ENCODE peak calls at places on chromosomes 4 and X, in five cellular contexts. One of them, this sample, is unnamed.

GRCh38 chrX:57964975-57965374 is 54.7 kb upstream of the ZXDA start:
- DNase-seq in dorsolateral prefrontal cortex: no peak
- DNase-seq in neural progenitor cell: no peak
- DNase-seq in prostate gland: no peak
- DNase-seq in Peyer's patch: no peak
- DNase-seq in this sample: no peak

GRCh38 chrX:119208401-119209057 is 27.6 kb upstream of the PGRMC1 start:
- DNase-seq in neural progenitor cell: no peak
- DNase-seq in prostate gland: no peak
- DNase-seq in dorsolateral prefrontal cortex: no peak
- DNase-seq in Peyer's patch: no peak
- DNase-seq in this sample: no peak

GRCh38 chrX:12994321-12994720 is 19.4 kb downstream of the TMSB4X start:
- DNase-seq in neural progenitor cell: no peak
- DNase-seq in dorsolateral prefrontal cortex: no peak
- DNase-seq in Peyer's patch: no peak
- DNase-seq in prostate gland: no peak
- DNase-seq in this sample: no peak

GRCh38 chr4:130659314-130659713 is 1563.4 kb downstream of the C4orf33 start:
- DNase-seq in dorsolateral prefrontal cortex: no peak
- DNase-seq in Peyer's patch: no peak
- DNase-seq in neural progenitor cell: no peak
- DNase-seq in prostate gland: no peak
- DNase-seq in this sample: no peak

GRCh38 chr4:6018331-6018730 is at the start of gene C4orf50:
- DNase-seq in neural progenitor cell: no peak
- DNase-seq in prostate gland: no peak
- DNase-seq in dorsolateral prefrontal cortex: no peak
- DNase-seq in Peyer's patch: no peak
- DNase-seq in this sample: no peak

GRCh38 chr4:18689308-18689915 is 667.9 kb upstream of the LCORL start:
- DNase-seq in prostate gland: peak; percentile 44
- DNase-seq in Peyer's patch: no peak
- DNase-seq in neural progenitor cell: peak; percentile 61
- DNase-seq in dorsolateral prefrontal cortex: peak; percentile 70
- DNase-seq in this sample: peak; percentile 18

GRCh38 chrX:125436855-125437254 is 117.2 kb downstream of the TEX13C start:
- DNase-seq in prostate gland: no peak
- DNase-seq in neural progenitor cell: peak; percentile 47
- DNase-seq in dorsolateral prefrontal cortex: no peak
- DNase-seq in Peyer's patch: no peak
- DNase-seq in this sample: no peak

GRCh38 chr4:1094336-1094690 is 19.1 kb downstream of the RNF212 start:
- DNase-seq in Peyer's patch: no peak
- DNase-seq in dorsolateral prefrontal cortex: no peak
- DNase-seq in neural progenitor cell: no peak
- DNase-seq in prostate gland: no peak
- DNase-seq in this sample: no peak

GRCh38 chr4:102564399-102564921 is 63.3 kb downstream of the NFKB1 start:
- DNase-seq in Peyer's patch: no peak
- DNase-seq in dorsolateral prefrontal cortex: no peak
- DNase-seq in prostate gland: no peak
- DNase-seq in neural progenitor cell: no peak
- DNase-seq in this sample: no peak

GRCh38 chrX:153304988-153305736 is 16.4 kb downstream of the PNMA6F start:
- DNase-seq in Peyer's patch: no peak
- DNase-seq in neural progenitor cell: no peak
- DNase-seq in prostate gland: no peak
- DNase-seq in dorsolateral prefrontal cortex: no peak
- DNase-seq in this sample: no peak

GRCh38 chrX:104913348-104913747 is 307.1 kb downstream of the TEX13A start:
- DNase-seq in Peyer's patch: no peak
- DNase-seq in prostate gland: no peak
- DNase-seq in dorsolateral prefrontal cortex: no peak
- DNase-seq in neural progenitor cell: peak; percentile 69
- DNase-seq in this sample: no peak

DNA sequence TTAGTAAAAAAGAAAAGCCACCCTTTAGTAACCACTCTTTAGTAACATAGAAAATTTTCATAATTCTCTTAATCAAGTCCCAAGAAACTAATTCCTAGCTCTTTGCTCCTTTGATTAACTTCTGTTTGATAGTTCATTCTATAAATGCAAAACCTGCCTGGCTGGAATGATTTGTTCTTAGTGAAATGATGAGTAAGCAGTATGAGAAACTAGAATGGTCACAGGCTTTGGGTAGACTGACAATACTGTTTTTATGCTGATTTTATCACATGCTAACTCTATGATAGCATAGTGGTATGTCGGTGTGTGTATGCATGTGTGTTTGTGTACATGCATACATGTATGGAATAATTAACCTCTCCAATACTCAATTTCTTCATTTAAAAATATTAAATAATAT is 81.2 kb downstream of the SYTL5 start:
- DNase-seq in Peyer's patch: no peak
- DNase-seq in dorsolateral prefrontal cortex: no peak
- DNase-seq in neural progenitor cell: no peak
- DNase-seq in prostate gland: peak; percentile 5
- DNase-seq in this sample: no peak
- H3K27ac ChIP-seq in Peyer's patch: no peak overlapping the region
- H3K27ac ChIP-seq in dorsolateral prefrontal cortex: no peak overlapping the region
- H3K27ac ChIP-seq in neural progenitor cell: no peak overlapping the region
- H3K27ac ChIP-seq in prostate gland: no peak overlapping the region
- H3K27ac ChIP-seq in this sample: no peak overlapping the region

GRCh38 chr4:137532869-137533236 is 559 bp upstream of the PCDH18 start:
- DNase-seq in Peyer's patch: no peak
- DNase-seq in dorsolateral prefrontal cortex: no peak
- DNase-seq in prostate gland: no peak
- DNase-seq in neural progenitor cell: peak; percentile 46
- DNase-seq in this sample: no peak

GRCh38 chr4:137529432-137529831 is 2.9 kb downstream of the PCDH18 start:
- DNase-seq in neural progenitor cell: peak; percentile 11
- DNase-seq in dorsolateral prefrontal cortex: no peak
- DNase-seq in Peyer's patch: no peak
- DNase-seq in prostate gland: no peak
- DNase-seq in this sample: no peak

GRCh38 chr4:137531121-137531520 is 1.2 kb downstream of the PCDH18 start:
- DNase-seq in prostate gland: no peak
- DNase-seq in neural progenitor cell: peak; percentile 30
- DNase-seq in Peyer's patch: no peak
- DNase-seq in dorsolateral prefrontal cortex: no peak
- DNase-seq in this sample: no peak

GRCh38 chr4:137531951-137532868 is at the start of gene PCDH18:
- DNase-seq in prostate gland: peak; percentile 76
- DNase-seq in Peyer's patch: peak; percentile 58
- DNase-seq in dorsolateral prefrontal cortex: peak; percentile 67
- DNase-seq in neural progenitor cell: peak; percentile 95
- DNase-seq in this sample: peak; percentile 4

DNA sequence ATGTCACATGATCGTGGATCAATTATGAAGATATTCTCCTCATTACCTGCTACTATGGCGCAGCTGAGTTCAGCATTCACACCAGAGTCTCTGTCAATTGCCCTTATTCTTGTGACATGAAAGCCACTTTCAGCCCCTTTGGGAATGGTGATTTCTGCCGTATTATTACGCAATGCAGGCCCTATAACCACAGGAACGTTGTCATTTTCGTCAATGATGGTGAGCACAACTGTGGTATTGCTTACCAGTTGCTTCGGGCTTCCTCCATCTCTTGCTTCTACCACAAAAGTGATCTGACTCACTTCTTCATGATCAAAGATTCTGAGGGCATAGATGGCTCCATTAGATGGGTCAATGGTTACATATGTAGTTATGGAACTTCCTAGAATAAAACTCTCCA is 2.1 kb downstream of the PCDH18 start:
- DNase-seq in Peyer's patch: no peak
- DNase-seq in dorsolateral prefrontal cortex: no peak
- DNase-seq in neural progenitor cell: no peak
- DNase-seq in prostate gland: no peak
- DNase-seq in this sample: no peak
- H3K4me3 ChIP-seq in Peyer's patch: peak overlapping the region; percentile 28
- H3K4me3 ChIP-seq in dorsolateral prefrontal cortex: peak overlapping the region; percentile 63
- H3K4me3 ChIP-seq in neural progenitor cell: peak overlapping the region; percentile 98
- H3K4me3 ChIP-seq in prostate gland: peak overlapping the region; percentile 38
- H3K4me3 ChIP-seq in this sample: no peak overlapping the region

DNA sequence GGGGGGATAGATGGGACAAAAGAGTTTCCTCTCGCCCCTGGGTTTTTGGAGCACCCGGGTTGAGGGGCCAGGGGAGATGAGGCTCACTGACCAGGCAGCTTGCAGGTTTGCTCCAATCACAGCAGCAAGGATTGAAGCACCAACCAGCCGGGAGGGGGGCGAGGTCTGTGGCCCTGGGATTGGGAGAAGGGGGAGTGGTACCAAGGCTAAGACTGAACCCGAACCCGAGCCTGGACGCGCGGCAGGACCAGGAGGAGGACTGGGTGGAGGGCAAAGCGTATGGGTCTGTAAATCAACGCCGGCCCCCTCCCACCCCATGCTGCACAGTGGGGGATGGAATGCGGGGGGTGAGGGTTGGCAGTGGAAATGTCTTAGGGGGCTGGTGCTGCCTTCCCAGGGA is 3.5 kb downstream of the SOX3 start:
- DNase-seq in dorsolateral prefrontal cortex: no peak
- DNase-seq in prostate gland: no peak
- DNase-seq in neural progenitor cell: peak; percentile 59
- DNase-seq in Peyer's patch: no peak
- DNase-seq in this sample: no peak
- H3K27ac ChIP-seq in dorsolateral prefrontal cortex: no peak overlapping the region
- H3K27ac ChIP-seq in prostate gland: no peak overlapping the region
- H3K27ac ChIP-seq in neural progenitor cell: peak overlapping the region; percentile 37
- H3K27ac ChIP-seq in Peyer's patch: no peak overlapping the region
- H3K27ac ChIP-seq in this sample: no peak overlapping the region

DNA sequence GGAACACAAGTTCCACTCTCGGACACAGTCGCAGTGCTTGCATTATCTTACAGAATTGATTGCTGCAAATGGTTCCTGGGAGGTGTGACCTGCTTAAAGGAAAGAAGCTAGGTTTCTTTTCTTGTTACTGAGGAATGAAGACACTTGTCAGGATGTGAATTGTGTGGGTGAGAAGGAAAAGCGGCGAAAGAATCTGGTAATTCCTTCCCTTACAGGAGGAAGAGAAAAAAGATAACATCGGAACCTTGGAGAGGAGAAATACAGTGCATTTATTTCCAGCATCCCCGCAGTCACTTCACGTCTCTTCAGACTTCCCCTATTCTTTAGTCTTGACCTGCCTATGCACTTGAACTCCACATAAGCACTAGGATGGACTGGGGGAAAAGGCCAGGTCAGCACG is 389 bp upstream of the CCSER1 start:
- DNase-seq in neural progenitor cell: no peak
- DNase-seq in Peyer's patch: no peak
- DNase-seq in dorsolateral prefrontal cortex: no peak
- DNase-seq in prostate gland: no peak
- DNase-seq in this sample: no peak
- H3K4me3 ChIP-seq in neural progenitor cell: peak overlapping the region; percentile 62
- H3K4me3 ChIP-seq in Peyer's patch: peak overlapping the region; percentile 71
- H3K4me3 ChIP-seq in dorsolateral prefrontal cortex: peak overlapping the region; percentile 67
- H3K4me3 ChIP-seq in prostate gland: peak overlapping the region; percentile 67
- H3K4me3 ChIP-seq in this sample: no peak overlapping the region

DNA sequence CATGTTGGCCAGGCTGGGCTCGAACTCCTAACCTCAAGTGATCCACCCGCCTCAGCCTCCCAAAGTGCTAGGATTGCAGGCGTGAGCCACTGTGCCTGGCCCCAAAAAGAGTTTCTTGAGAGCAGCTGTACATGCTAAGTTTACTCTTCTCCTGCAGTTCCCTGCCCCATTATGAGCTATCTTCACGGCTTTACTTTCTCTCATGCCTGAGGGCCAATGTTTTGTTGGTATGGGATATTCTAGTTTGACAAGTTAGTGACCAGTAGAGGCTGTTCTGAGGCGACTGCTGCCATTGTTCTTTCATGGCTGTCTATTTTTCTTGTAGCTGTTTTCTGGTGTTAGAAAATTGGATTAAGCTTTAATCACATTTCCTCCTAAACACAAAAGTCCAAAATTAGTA is 78.0 kb upstream of the STX18 start:
- DNase-seq in dorsolateral prefrontal cortex: no peak
- DNase-seq in Peyer's patch: no peak
- DNase-seq in prostate gland: no peak
- DNase-seq in neural progenitor cell: no peak
- DNase-seq in this sample: no peak
- H3K27ac ChIP-seq in dorsolateral prefrontal cortex: no peak overlapping the region
- H3K27ac ChIP-seq in Peyer's patch: no peak overlapping the region
- H3K27ac ChIP-seq in prostate gland: no peak overlapping the region
- H3K27ac ChIP-seq in neural progenitor cell: no peak overlapping the region
- H3K27ac ChIP-seq in this sample: no peak overlapping the region

GRCh38 chrX:110310000-110310790 is 7.7 kb downstream of the AMMECR1 start:
- DNase-seq in dorsolateral prefrontal cortex: no peak
- DNase-seq in prostate gland: no peak
- DNase-seq in neural progenitor cell: no peak
- DNase-seq in Peyer's patch: no peak
- DNase-seq in this sample: no peak
- H3K4me3 ChIP-seq in dorsolateral prefrontal cortex: no peak overlapping the region
- H3K4me3 ChIP-seq in prostate gland: no peak overlapping the region
- H3K4me3 ChIP-seq in neural progenitor cell: no peak overlapping the region
- H3K4me3 ChIP-seq in Peyer's patch: no peak overlapping the region
- H3K4me3 ChIP-seq in this sample: no peak overlapping the region

DNA sequence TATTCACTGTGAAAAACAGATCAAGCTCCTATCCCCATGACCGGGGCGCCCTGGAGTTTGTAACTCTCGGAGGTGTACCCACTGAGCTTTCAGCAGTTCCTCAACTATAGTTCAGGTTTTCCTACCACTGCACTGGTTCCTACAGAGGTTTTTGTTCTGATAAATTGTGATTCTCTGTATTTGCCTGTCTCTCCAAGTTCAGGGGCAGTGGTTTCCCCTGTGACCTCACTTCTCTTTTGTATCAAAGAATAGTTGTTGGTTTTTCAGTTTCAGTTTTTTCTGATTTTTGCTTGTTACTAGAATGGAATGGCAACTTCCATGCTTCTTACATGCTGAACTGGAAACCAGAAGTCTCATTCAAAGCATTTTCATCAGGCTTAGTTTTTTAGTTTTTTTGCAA is 56.8 kb upstream of the PLS3 start:
- DNase-seq in Peyer's patch: no peak
- DNase-seq in prostate gland: no peak
- DNase-seq in neural progenitor cell: no peak
- DNase-seq in dorsolateral prefrontal cortex: no peak
- DNase-seq in this sample: no peak
- H3K27ac ChIP-seq in Peyer's patch: no peak overlapping the region
- H3K27ac ChIP-seq in prostate gland: no peak overlapping the region
- H3K27ac ChIP-seq in neural progenitor cell: no peak overlapping the region
- H3K27ac ChIP-seq in dorsolateral prefrontal cortex: no peak overlapping the region
- H3K27ac ChIP-seq in this sample: no peak overlapping the region

DNA sequence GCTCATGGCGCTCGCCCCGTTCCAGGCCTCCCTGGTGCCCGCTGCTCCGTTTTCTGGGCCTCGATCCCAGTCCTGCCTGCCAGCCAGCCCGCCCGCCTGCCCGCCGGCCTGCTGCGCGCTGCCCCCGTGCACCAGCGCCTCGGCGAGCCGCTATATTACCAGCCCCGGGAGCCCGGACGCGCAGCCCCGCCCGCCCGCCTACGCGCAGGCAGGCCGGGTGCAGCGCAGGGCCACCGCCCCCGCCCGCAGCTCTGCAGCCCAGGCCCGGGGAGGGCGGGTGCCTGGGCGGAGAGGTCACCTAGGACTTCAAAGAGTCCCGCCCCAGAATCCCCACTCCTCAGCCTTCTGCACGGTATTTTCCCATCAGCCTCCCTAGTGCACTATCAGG is at the start of gene MAOB:
- DNase-seq in Peyer's patch: peak; percentile 76
- DNase-seq in neural progenitor cell: peak; percentile 58
- DNase-seq in dorsolateral prefrontal cortex: no peak
- DNase-seq in prostate gland: no peak
- DNase-seq in this sample: no peak
- H3K4me3 ChIP-seq in Peyer's patch: peak within 1 kb of the TSS; percentile 21
- H3K4me3 ChIP-seq in neural progenitor cell: peak within 1 kb of the TSS; percentile 39
- H3K4me3 ChIP-seq in dorsolateral prefrontal cortex: peak within 1 kb of the TSS; percentile 54
- H3K4me3 ChIP-seq in prostate gland: peak within 1 kb of the TSS; percentile 29
- H3K4me3 ChIP-seq in this sample: no peak within 1 kb of the TSS

GRCh38 chrX:24019448-24019847 is 7.5 kb downstream of the KLHL15 start:
- DNase-seq in prostate gland: no peak
- DNase-seq in neural progenitor cell: no peak
- DNase-seq in Peyer's patch: no peak
- DNase-seq in dorsolateral prefrontal cortex: no peak
- DNase-seq in this sample: no peak
- H3K27ac ChIP-seq in prostate gland: no peak overlapping the region
- H3K27ac ChIP-seq in neural progenitor cell: no peak overlapping the region
- H3K27ac ChIP-seq in Peyer's patch: no peak overlapping the region
- H3K27ac ChIP-seq in dorsolateral prefrontal cortex: no peak overlapping the region
- H3K27ac ChIP-seq in this sample: no peak overlapping the region